ENCODE peak calls at places on chromosomes 1 and 21, in five cellular contexts. J is AG10803; E is fibroblast of mammary gland; U is CD4-positive, alpha-beta T cell; V is fibroblast of the aortic adventitia. L is an unnamed sample.
A peak's percentile ranks its signal among the peaks of the same experiment; 100 is the strongest.

GRCh38 chr1:182003953-182004586 is 57.4 kb downstream of the ZNF648 start:
- DNase-seq in J (no peak), U (no peak), E (no peak), V (no peak), L (peak; percentile 17)

GRCh38 chr1:212055333-212055732 is 19.8 kb downstream of the DTL start:
- DNase-seq in U (no peak), E (no peak), V (no peak), J (no peak), L (no peak)

GRCh38 chr21:45306453-45306831 is 18.7 kb upstream of the POFUT2 start:
- DNase-seq in J (no peak), V (no peak), E (no peak), U (no peak), L (no peak)

GRCh38 chr1:110384581-110385321 is 6.1 kb downstream of the SLC16A4 start:
- DNase-seq in E (no peak), V (no peak), U (no peak), J (no peak), L (no peak)

GRCh38 chr1:204359474-204360255 is at the start of gene PLEKHA6:
- DNase-seq in J (peak; percentile 52), V (peak; percentile 67), E (peak; percentile 40), U (no peak), L (peak; percentile 62)

GRCh38 chr1:78145105-78145580 is 99.4 kb downstream of the GIPC2 start:
- DNase-seq in V (peak; percentile 90), E (peak; percentile 88), U (no peak), J (peak; percentile 86), L (peak; percentile 79)

GRCh38 chr1:11880911-11881748 is 22.4 kb upstream of the NPPB start:
- DNase-seq in V (no peak), E (no peak), J (no peak), U (no peak), L (no peak)

GRCh38 chr1:29306471-29307140 is 70.3 kb downstream of the PTPRU start:
- DNase-seq in U (no peak), V (no peak), E (no peak), J (no peak), L (no peak)

GRCh38 chr1:95731466-95731865 is 497.5 kb downstream of the RWDD3 start:
- DNase-seq in V (no peak), E (no peak), U (no peak), J (no peak), L (peak; percentile 34)

GRCh38 chr1:27575861-27576331 is 28.0 kb downstream of the AHDC1 start:
- DNase-seq in V (peak; percentile 42), U (no peak), E (no peak), J (no peak), L (peak; percentile 49)

GRCh38 chr1:182391028-182391361 is 595 bp downstream of the GLUL start:
- DNase-seq in U (no peak), J (no peak), E (no peak), V (no peak), L (no peak)

GRCh38 chr1:103284270-103284669 is 175.9 kb upstream of the COL11A1 start:
- DNase-seq in J (peak; percentile 40), E (peak; percentile 44), V (no peak), U (no peak), L (no peak)

GRCh38 chr1:192929606-192930005 is 120.8 kb downstream of the RGS2 start:
- DNase-seq in E (no peak), J (no peak), U (no peak), V (no peak), L (no peak)

GRCh38 chr1:70978623-70979022 is 69.0 kb downstream of the PTGER3 start:
- DNase-seq in J (no peak), U (no peak), E (no peak), V (no peak), L (no peak)

GRCh38 chr1:59879556-59879955 is 47.0 kb downstream of the CYP2J2 start:
- DNase-seq in E (peak; percentile 74), V (peak; percentile 76), J (peak; percentile 64), U (peak; percentile 34), L (peak; percentile 71)

DNA sequence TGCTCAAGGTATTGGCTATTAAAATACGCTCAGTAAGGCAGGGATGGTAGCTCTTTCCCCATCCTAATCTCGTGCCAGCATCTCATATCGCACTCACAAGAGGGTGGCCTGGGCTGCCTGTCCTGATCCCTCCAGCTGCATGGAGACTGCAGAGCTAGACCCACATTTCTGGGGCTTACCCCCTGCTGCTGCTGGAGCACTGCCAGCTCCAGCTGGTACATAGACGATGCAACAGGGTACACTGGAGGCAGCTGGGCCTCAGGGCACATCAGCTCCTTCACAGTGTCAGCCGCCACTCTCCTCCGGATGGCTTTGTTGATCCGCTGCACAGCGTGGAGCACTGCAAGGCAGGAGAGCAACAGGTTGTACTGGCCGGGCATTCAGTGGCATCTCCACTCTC is 16.0 kb downstream of the IQGAP3 start:
- DNase-seq in E (no peak), J (no peak), V (no peak), U (no peak), L (no peak)
- TF ChIP-seq CTCF in E (no peak), J (no peak), V (no peak), U (no peak), L (no peak)

DNA sequence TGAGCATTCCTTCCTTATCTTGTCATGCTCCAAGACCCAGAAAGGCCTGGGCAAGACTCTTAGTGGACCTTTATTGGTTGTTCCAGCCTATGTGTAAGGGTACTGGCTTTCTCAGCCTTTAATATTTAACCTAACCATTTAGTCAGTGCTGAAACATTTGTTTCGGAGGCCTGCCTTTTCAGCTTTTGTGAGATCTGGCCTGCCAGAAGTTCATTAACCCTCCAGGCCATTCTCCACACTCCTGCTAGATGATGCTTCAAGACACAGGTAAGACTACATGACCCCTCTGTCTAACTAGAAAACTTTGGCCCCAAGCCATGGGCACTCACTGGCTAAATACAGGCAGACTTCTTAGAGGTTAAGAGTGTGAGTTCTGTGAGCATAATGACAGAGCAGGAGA is 138.4 kb upstream of the ZP4 start:
- DNase-seq in J (no peak), E (no peak), V (no peak), U (no peak), L (no peak)
- TF ChIP-seq CTCF in J (no peak), E (no peak), V (no peak), U (no peak), L (no peak)

GRCh38 chr1:7187121-7187510 is 401.9 kb downstream of the CAMTA1 start:
- DNase-seq in E (no peak), V (no peak), J (peak; percentile 18), U (no peak), L (no peak)
- TF ChIP-seq CTCF in E (no peak), V (no peak), J (no peak), U (no peak), L (no peak)

DNA sequence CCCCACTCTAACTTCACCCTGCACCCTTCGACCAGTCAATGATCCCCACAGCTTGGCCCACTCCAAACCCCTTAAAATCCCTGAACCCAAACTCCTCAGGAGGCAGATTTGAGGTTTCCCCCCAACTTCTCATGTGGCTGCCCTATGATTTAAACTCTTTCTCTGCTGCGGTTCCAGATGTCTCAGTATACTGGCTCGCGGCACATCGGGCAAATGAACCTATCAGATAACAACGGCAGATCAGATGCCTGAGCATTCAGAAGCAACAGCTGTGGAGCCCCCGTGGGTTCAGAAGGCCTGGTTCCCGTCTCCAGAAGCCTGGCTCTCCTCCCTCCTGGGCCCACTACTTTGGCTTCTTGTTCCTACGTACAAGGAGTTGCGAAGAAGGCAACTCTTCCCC is 43.4 kb upstream of the H6PD start:
- DNase-seq in J (no peak), V (no peak), E (no peak), U (no peak), L (no peak)
- TF ChIP-seq CTCF in J (no peak), V (no peak), E (no peak), U (no peak), L (no peak)

GRCh38 chr1:85244271-85245053 is 15.0 kb downstream of the C1orf52 start:
- DNase-seq in V (peak; percentile 31), J (peak; percentile 88), U (no peak), E (peak; percentile 61), L (peak; percentile 13)

GRCh38 chr1:85243336-85243735 is 16.1 kb downstream of the C1orf52 start:
- DNase-seq in J (no peak), U (no peak), E (no peak), V (no peak), L (no peak)

GRCh38 chr1:85240659-85241058 is 18.8 kb downstream of the C1orf52 start:
- DNase-seq in E (no peak), V (peak; percentile 67), J (peak; percentile 24), U (no peak), L (no peak)

GRCh38 chr1:85237613-85238012 is 21.8 kb downstream of the C1orf52 start:
- DNase-seq in V (no peak), J (no peak), U (no peak), E (no peak), L (no peak)

DNA sequence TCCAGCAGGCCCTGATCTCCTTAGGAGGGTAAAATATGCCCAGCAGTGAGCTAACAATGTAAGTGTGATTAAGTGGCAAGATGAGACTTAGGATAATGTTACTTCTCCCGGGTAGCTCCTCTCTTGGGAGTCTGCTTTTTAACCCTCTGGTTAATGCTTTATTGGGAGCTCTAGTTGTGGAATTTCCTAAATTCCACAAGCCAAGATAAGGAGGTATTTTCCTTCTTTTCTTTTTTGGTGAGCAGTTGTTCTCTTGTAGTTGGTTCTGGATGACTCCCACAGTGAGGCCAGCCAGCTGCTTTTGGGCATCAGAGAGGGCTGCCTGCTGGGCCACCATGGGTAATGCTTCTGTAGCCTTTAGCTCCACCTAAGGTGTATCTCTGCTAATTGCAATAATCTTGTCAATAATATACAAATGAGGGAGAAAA is 19.3 kb downstream of the C1orf52 start:
- DNase-seq in J (peak; percentile 31), V (peak; percentile 62), E (no peak), U (no peak), L (peak; percentile 46)
- TF ChIP-seq CTCF in J (peak; percentile 27), V (peak; percentile 18), E (peak; percentile 26), U (peak; percentile 18), L (peak; percentile 40)

DNA sequence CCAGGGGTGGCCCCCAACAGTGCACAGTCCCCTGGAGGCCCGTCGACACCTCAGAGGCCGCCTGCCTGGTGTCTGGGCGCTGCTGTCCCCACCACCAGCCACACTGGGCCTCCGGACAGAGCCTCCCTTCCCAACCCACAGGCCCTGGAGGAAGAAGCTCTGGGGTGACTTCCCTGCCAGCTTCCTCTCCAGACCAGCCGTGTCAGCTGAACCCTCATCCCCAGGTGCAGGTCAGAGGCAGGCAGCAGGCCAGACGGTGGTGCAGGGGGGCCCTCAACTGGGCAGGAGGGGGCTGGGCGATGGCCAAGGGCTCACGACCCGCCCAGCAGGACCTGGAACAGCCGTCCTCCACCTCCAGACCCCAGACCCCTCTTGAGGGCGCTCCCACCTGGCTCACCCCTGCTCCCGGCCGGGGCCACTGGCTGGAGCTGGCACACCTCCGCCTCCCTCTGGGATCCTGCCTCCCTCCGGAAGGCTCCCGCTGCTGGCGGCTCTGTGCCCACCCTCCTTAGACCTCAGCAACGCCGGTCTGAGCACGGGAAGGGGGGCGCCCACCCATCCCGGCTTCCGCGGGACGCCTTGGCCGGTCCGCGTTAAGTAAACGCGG is 520 bp downstream of the TNFRSF18 start:
- DNase-seq in J (no peak), E (no peak), U (no peak), V (no peak), L (no peak)
- TF ChIP-seq CTCF in J (no peak), E (no peak), U (no peak), V (no peak), L (no peak)

GRCh38 chr1:105137543-105138444 is 1388.1 kb downstream of the AMY1C start:
- DNase-seq in J (no peak), U (no peak), V (no peak), E (no peak), L (peak; percentile 32)
- TF ChIP-seq CTCF in J (no peak), U (no peak), V (no peak), E (no peak), L (peak; percentile 24)